ENCODE peak calls at places on chromosome 1, in four cellular contexts. A is heart right ventricle, D is endothelial cell, B is mammary epithelial cell. R is an unnamed sample.

GRCh38 chr1:27388337-27389005 is 4.0 kb upstream of the GPR3 start:
- DNase-seq in D (peak), B (peak), A (peak), R (peak)

GRCh38 chr1:155218854-155219591 is 10.5 kb downstream of the MTX1 start:
- DNase-seq in B (peak), A (peak), D (peak), R (peak)

GRCh38 chr1:204660509-204660908 is 25.0 kb downstream of the LRRN2 start:
- DNase-seq in A (no peak), B (no peak), D (no peak), R (no peak)

GRCh38 chr1:156504821-156505678 is 4.5 kb upstream of the MEF2D start:
- DNase-seq in D (peak), A (peak), B (peak), R (peak)

GRCh38 chr1:147849097-147849873 is 53.3 kb upstream of the GJA8 start:
- DNase-seq in A (no peak), B (peak), D (no peak), R (no peak)

GRCh38 chr1:190602325-190602724 is 124.7 kb upstream of the BRINP3 start:
- DNase-seq in D (no peak), A (no peak), B (no peak), R (no peak)

GRCh38 chr1:67791686-67792475 is 41.4 kb downstream of the GNG12 start:
- DNase-seq in B (peak), D (no peak), A (no peak), R (peak)

GRCh38 chr1:204980870-204981405 is 62.1 kb upstream of the CNTN2 start:
- DNase-seq in A (no peak), D (no peak), B (no peak), R (no peak)

GRCh38 chr1:222370911-222371717 is 176.8 kb downstream of the HHIPL2 start:
- DNase-seq in B (peak), A (no peak), D (no peak), R (no peak)

GRCh38 chr1:217605390-217605789 is 25.5 kb downstream of the GPATCH2 start:
- DNase-seq in B (no peak), D (no peak), A (no peak), R (no peak)